ENCODE peak calls at places on chromosomes 4 and X, in four cellular contexts. O is BJ, L is sigmoid colon, F is fibroblast of pulmonary artery. U is an unnamed sample.

GRCh38 chr4:150127757-150128156 is 49.5 kb downstream of the DCLK2 start:
- DNase-seq in F (no peak), L (no peak), O (no peak), U (no peak)

GRCh38 chr4:102076622-102077021 is 268.7 kb downstream of the SLC39A8 start:
- DNase-seq in F (no peak), O (peak; percentile 12), L (no peak), U (no peak)

GRCh38 chr4:118279328-118279727 is 73.5 kb downstream of the PRSS12 start:
- DNase-seq in O (no peak), L (no peak), F (no peak), U (peak; percentile 22)

GRCh38 chr4:185464184-185464583 is 7.3 kb downstream of the CCDC110 start:
- DNase-seq in L (no peak), F (no peak), O (no peak), U (no peak)

GRCh38 chr4:93394488-93395185 is 433.9 kb upstream of the ATOH1 start:
- DNase-seq in L (no peak), O (no peak), F (peak; percentile 69), U (peak; percentile 30)

GRCh38 chr4:106627071-106627470 is 258.5 kb upstream of the GIMD1 start:
- DNase-seq in F (peak; percentile 43), L (no peak), O (no peak), U (peak; percentile 50)

GRCh38 chrX:10050481-10050880 is 83.3 kb downstream of the CLDN34 start:
- DNase-seq in F (peak; percentile 46), L (no peak), O (no peak), U (peak; percentile 43)

GRCh38 chrX:57565198-57565597 is 26.6 kb upstream of the ZXDB start:
- DNase-seq in O (no peak), F (no peak), L (no peak), U (no peak)

GRCh38 chr4:168639914-168640313 is 143.1 kb downstream of the PALLD start:
- DNase-seq in F (peak; percentile 50), L (no peak), O (no peak), U (peak; percentile 52)

GRCh38 chrX:131830400-131831184 is 192.5 kb upstream of the STK26 start:
- DNase-seq in F (peak; percentile 82), O (no peak), L (peak; percentile 82), U (peak; percentile 88)

GRCh38 chr4:137510866-137511265 is 21.4 kb downstream of the PCDH18 start:
- DNase-seq in L (no peak), O (peak; percentile 69), F (peak; percentile 97), U (peak; percentile 99)

GRCh38 chrX:107117993-107118321 is 665 bp downstream of the RBM41 start:
- DNase-seq in O (no peak), F (no peak), L (no peak), U (peak; percentile 7)

GRCh38 chr4:152462047-152462446 is 73.8 kb downstream of the FBXW7 start:
- DNase-seq in F (no peak), O (no peak), L (no peak), U (no peak)

GRCh38 chr4:83591730-83592129 is 55.8 kb downstream of the GPAT3 start:
- DNase-seq in O (no peak), L (no peak), F (no peak), U (no peak)

GRCh38 chr4:114998316-114998715 is 115.1 kb downstream of the NDST4 start:
- DNase-seq in F (no peak), L (no peak), O (no peak), U (no peak)

GRCh38 chr4:141246243-141246642 is 25.5 kb downstream of the ZNF330 start:
- DNase-seq in O (peak; percentile 58), L (no peak), F (peak; percentile 77), U (peak; percentile 89)

GRCh38 chr4:109662786-109663185 is 40.5 kb downstream of the CASP6 start:
- DNase-seq in L (no peak), O (no peak), F (no peak), U (no peak)

GRCh38 chr4:109671350-109671749 is 31.9 kb downstream of the CASP6 start:
- DNase-seq in F (no peak), L (no peak), O (no peak), U (no peak)

DNA sequence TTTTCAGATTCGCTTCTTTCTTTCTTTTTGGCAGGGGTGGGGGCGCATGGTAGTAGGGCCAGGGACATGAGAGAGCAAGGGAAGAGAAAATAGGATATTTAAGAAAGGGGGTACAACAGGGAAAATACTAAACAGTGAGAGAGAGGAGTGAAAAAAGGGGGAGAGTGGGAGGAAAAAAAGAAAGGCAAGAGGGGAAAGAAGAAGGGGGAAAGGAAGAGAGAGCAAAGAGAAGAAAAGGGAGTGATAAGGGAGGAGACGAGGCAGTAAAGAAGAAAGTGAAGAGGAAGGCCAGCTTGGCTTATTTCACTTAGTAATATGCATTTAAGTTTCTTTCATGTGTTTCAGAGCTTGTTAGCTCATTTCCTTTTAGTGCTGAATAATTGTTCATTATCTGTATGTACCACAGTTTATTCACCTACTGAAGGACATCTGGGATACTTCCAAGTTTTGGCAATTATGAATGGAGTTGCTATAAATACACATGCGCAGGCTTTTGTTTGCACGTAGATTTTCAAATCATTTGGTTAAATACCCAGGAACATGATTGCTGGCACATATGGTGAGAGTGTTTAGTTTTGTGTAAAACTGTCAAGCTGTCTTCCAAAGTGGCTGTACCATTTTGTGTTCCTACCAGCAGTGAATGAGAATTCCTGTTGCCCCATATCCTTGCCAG is 37.3 kb downstream of the CASP6 start:
- DNase-seq in L (no peak), F (no peak), O (no peak), U (no peak)
- TF ChIP-seq CTCF in L (no peak), F (no peak), O (no peak), U (no peak)

DNA sequence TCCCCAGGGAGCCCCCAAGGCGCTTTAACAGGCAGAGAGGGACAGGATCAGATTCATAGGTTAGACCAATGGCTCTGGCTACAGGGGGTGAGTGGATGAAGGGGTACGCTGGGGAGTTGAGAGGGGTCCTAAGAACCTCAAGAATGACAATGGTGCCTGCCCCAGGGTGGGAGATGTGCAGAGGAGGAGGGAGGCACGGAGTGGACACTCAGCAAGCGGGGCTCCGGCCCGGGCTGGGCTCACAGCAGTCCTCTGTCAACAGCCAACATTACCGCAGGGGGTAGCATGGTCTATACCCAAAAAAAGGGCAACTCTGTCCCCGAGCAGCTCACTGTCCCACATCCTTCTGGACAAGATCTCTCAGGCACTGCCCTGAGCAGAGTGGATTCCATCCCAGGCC is 47.6 kb upstream of the PPP2R2C start:
- DNase-seq in L (peak; percentile 36), F (no peak), O (no peak), U (no peak)
- H3K4me3 ChIP-seq in L (no peak overlapping the region), F (no peak overlapping the region), O (no peak overlapping the region), U (no peak overlapping the region)

GRCh38 chr4:3784469-3785291 is 18.5 kb downstream of the ADRA2C start:
- DNase-seq in O (no peak), F (no peak), L (no peak), U (no peak)

GRCh38 chr4:3781997-3782930 is 16.1 kb downstream of the ADRA2C start:
- DNase-seq in L (no peak), O (no peak), F (no peak), U (no peak)

GRCh38 chr4:3785292-3785565 is 19.0 kb downstream of the ADRA2C start:
- DNase-seq in L (no peak), F (no peak), O (no peak), U (no peak)

GRCh38 chr4:3781193-3781886 is 15.2 kb downstream of the ADRA2C start:
- DNase-seq in O (no peak), L (no peak), F (no peak), U (no peak)

DNA sequence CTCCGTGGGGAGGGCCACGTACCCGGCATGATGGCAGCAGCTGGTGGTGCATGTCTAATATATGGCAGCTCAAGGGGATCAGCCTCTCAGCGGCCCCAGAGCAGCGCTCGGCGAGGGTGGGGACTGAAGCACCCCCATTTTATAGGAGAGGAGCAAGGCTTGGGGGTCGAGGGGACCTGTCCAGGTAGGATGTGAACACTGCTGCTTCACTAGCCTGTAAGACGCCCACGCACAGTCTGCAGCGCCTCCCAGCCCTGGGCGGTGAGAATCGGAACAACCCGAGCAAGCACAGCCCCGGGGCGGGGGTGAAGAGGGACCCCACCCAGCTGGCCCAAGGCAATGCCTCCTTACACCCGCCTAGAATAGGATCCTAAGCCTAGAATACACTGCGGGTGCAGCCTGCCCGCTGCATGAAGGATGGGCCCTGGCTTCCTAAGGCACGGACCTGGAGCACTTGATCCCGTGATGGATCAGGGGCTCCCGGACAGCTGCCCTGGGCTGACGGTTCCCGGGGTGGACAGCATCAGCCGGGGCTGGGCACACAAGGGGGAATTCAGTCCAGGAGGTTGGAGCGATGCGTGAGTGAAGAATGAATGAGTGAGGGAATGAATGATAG is 17.6 kb downstream of the ADRA2C start:
- DNase-seq in O (no peak), F (no peak), L (no peak), U (no peak)
- TF ChIP-seq CTCF in O (peak; percentile 24), F (no peak), L (no peak), U (peak; percentile 24)

DNA sequence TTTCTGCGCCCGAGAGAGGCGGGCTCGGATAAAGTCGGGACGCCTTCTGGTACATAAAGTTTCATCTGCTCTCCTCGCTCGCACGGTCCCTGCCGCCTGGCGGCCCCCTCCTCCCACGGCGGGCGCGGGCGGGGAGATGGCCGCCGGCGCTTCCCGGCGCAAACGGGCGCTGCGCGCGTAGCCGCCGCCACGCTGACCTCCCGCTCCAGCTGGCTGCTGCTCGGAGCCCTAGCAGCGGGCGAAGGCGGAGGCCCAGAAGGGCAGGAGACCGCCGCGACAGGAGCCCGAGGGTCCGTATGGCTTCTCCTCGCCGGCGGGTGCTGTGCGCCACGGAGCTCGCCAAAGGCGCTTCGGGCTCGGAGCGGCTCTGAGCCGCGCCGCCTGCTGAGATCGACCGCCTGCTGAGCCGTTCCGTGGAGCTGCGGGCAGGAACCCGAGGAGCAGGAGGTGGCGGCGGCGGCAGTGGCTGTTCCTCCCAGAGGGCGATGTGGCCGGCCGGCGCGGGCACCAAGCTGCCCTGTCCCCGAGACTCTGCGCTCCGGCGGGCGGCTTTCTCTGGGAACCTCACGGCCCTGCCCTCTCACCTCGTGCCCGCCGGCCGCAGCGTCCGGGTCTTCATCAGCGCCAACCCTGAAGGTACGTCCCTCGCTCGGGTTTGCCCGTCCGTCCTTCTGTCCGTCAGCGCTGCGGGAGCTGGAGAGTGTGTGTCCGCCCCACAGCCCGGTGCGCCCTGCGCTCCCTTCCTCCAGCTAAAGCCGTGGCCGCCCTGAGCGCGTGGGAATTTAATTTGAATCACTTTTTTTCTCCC is at the start of gene NWD2:
- DNase-seq in L (no peak), F (peak; percentile 10), O (no peak), U (no peak)
- H3K4me3 ChIP-seq in L (peak within 1 kb of the TSS; percentile 20), F (no peak within 1 kb of the TSS), O (no peak within 1 kb of the TSS), U (no peak within 1 kb of the TSS)

GRCh38 chr4:158002203-158002602 is 170.6 kb downstream of the GASK1B start:
- DNase-seq in L (no peak), O (no peak), F (no peak), U (no peak)
- TF ChIP-seq CTCF in L (no peak), O (no peak), F (no peak), U (no peak)

DNA sequence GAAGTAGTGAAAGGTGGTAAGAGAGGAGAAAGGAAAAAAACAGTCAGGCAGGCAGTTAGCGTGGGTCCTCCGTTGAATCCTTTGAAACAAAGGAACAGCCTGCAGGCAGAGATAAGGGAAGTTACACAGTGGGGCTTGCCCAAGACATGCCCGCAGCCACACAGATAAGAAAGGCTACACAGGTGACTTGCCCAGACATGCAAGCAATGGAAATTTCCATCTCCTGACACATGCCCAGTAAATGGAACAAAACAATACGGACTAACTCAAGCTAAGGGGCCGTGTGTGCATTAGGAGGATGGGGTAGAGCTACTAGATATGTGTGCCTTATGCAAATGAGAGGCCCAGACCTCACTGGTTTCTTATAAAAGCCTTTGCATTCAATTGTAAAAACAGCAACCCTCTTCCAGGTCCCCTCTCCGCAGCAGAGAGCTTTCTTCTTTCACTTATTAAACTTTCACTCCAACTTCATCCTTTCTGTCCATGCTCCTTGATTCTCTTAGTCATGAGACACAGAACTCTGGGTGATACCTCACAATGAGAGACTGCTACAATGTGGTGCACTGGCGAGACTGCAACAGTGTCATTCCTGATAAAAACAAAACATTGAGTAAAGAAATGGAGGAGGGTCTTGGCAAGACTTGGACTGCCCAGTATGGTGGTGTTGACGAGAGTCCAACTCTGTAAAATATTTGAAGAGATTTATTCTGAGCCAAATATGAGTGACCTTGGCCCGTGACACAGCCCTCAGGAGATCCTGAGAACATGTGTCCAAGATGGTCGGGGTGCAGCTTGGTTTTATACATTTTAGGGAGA is 997.4 kb upstream of the PRKX start:
- DNase-seq in O (no peak), L (no peak), F (no peak), U (peak; percentile 0)
- H3K4me3 ChIP-seq in O (no peak overlapping the region), L (no peak overlapping the region), F (no peak overlapping the region), U (no peak overlapping the region)